ENCODE peak calls at places on chromosomes 4 and X, in five cellular contexts. A, F, D, Z and G are unnamed samples.

GRCh38 chr4:147975902-147976301 is 244.0 kb downstream of the ARHGAP10 start:
- DNase-seq in A (no peak), F (no peak), D (no peak), Z (no peak), G (no peak)

GRCh38 chr4:100657187-100657586 is 139.4 kb upstream of the EMCN start:
- DNase-seq in A (no peak), F (no peak), D (no peak), Z (no peak), G (no peak)

GRCh38 chr4:82491251-82491960 is 61.0 kb downstream of the ENOPH1 start:
- DNase-seq in A (no peak), F (no peak), D (no peak), Z (no peak), G (no peak)

GRCh38 chr4:98474408-98474844 is 184.0 kb downstream of the TSPAN5 start:
- DNase-seq in A (no peak), F (no peak), D (no peak), Z (peak), G (no peak)

GRCh38 chr4:4762909-4763814 is 96.3 kb upstream of the MSX1 start:
- DNase-seq in A (no peak), F (no peak), D (no peak), Z (peak), G (no peak)

GRCh38 chr4:79898055-79898454 is 175.0 kb downstream of the ANTXR2 start:
- DNase-seq in A (no peak), F (no peak), D (no peak), Z (no peak), G (no peak)

GRCh38 chr4:59685626-59686025 is 1514.5 kb upstream of the ADGRL3 start:
- DNase-seq in A (no peak), F (no peak), D (no peak), Z (no peak), G (no peak)

GRCh38 chr4:102139132-102139573 is 206.1 kb downstream of the SLC39A8 start:
- DNase-seq in A (no peak), F (peak), D (no peak), Z (peak), G (no peak)

GRCh38 chr4:90745176-90745575 is 618.0 kb downstream of the CCSER1 start:
- DNase-seq in A (no peak), F (no peak), D (no peak), Z (peak), G (no peak)

GRCh38 chrX:3811331-3812311 is 98.2 kb upstream of the PRKX start:
- DNase-seq in A (no peak), F (peak), D (no peak), Z (peak), G (peak)

GRCh38 chr4:72305080-72305479 is 263.9 kb downstream of the ADAMTS3 start:
- DNase-seq in A (no peak), F (no peak), D (no peak), Z (no peak), G (no peak)

GRCh38 chr4:78081541-78081940 is 24.4 kb downstream of the FRAS1 start:
- DNase-seq in A (no peak), F (no peak), D (no peak), Z (no peak), G (no peak)

GRCh38 chrX:19630228-19630627 is 114.9 kb upstream of the MAP3K15 start:
- DNase-seq in A (no peak), F (no peak), D (no peak), Z (no peak), G (no peak)

GRCh38 chrX:40008841-40009461 is 88.8 kb downstream of the BCOR start:
- DNase-seq in A (no peak), F (no peak), D (no peak), Z (no peak), G (peak)

DNA sequence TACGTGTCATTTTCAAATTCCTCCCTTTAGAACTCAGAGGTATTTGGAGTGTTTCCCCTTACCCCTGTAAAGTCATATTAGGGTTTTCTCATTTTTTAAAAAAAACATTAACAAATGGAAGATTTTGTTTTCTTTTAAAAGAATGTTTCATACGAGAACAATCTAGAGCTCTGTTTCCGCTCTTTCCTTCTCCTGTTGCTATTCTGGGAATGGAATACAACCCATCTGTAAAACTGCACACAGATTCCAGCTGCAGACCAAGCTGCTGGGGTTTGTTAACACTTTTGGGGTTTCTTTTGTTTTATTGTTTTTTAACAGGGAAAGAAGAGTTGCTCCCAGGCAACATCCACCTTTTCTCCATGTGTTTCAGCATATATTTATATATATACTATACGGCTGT is 61.3 kb downstream of the HCCS start:
- DNase-seq in A (no peak), F (no peak), D (no peak), Z (no peak), G (no peak)
- H3K27ac ChIP-seq in A (no peak), F (no peak), D (peak), Z (no peak), G (no peak)

GRCh38 chr4:88037447-88037846 is 30.0 kb downstream of the PKD2 start:
- DNase-seq in A (no peak), F (no peak), D (no peak), Z (no peak), G (no peak)

GRCh38 chr4:88035292-88035691 is 27.9 kb downstream of the PKD2 start:
- DNase-seq in A (no peak), F (no peak), D (no peak), Z (no peak), G (no peak)

GRCh38 chr4:88041626-88042025 is 34.2 kb downstream of the PKD2 start:
- DNase-seq in A (no peak), F (no peak), D (no peak), Z (no peak), G (no peak)

GRCh38 chr4:88040707-88041106 is 33.3 kb downstream of the PKD2 start:
- DNase-seq in A (no peak), F (no peak), D (no peak), Z (no peak), G (no peak)

GRCh38 chr4:88037936-88038335 is 30.5 kb downstream of the PKD2 start:
- DNase-seq in A (no peak), F (no peak), D (no peak), Z (no peak), G (no peak)
- H3K27ac ChIP-seq in A (no peak), F (no peak), D (no peak), Z (no peak), G (no peak)

DNA sequence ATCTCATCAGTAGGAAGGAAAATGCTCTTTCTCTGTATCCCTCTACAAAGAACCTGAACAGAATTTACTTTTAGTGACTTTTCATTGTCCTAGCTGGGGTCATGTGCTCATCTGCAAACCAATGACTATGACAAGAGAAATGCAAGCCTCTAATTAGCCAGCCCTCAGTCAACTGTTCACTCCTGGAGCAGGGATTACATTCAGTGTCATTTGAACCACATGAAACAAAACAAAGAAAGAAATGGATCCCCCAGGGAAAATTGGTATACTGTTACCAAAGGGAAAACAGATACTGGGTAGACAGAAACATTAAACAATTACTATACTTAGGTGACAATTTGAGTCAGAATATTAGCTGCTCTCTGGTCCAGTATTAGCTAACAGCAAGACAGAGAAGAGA is 173.6 kb downstream of the RCHY1 start:
- DNase-seq in A (no peak), F (no peak), D (no peak), Z (no peak), G (no peak)
- H3K27ac ChIP-seq in A (no peak), F (no peak), D (no peak), Z (no peak), G (no peak)

DNA sequence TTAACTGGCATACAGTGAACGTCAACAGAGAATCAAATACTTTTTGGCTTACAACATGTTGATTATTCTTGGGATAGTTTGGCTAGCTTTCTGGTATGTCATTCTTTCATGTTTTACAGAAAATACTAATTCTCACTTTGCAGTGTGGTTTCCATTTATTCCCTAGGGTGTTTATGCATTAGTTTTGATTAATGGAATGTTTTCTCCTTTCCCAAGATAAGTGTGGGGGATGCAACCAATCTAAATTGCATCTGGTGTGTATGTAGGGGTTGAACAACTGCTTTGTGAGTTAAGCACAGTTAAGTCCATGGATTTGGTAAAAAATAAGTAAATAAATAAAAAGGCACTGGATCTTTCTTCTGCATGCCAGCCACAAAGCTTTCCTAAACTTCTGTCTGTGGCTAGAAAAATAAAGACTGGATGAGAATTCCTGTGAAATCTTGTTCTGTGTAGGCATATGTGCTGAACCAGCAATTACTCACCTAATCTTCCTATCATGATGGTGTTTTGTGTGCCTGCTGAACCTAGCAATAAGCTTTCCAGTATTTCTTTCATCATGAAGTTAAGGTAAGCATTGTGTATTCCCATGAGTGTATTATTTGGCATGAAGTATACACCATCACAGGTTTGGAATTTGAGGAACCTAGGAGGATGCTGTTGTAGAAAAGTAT is 50.6 kb upstream of the TENM3 start:
- DNase-seq in A (no peak), F (no peak), D (no peak), Z (no peak), G (no peak)
- H3K27ac ChIP-seq in A (no peak), F (no peak), D (no peak), Z (no peak), G (no peak)

DNA sequence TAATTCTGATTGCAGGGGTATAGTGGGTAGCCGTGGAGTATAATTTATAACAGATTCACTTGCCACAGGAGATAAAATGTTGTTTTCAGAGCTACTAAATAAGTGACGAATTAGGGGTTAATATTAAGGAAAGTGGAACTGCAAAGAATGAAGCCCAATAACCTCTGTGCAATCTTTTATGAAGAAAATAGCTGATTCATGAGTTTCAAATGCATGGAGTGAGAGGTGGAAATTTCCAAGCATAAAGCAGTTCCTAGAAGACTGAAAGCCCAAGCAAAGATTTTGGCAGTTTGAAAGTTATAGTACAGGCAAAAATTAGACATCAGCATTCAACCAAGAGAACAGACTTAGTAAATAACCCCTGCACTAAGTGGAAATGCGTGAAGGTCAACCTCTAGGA is 1782.4 kb upstream of the PCDH10 start:
- DNase-seq in A (no peak), F (no peak), D (no peak), Z (no peak), G (no peak)
- H3K27ac ChIP-seq in A (no peak), F (no peak), D (no peak), Z (no peak), G (no peak)

DNA sequence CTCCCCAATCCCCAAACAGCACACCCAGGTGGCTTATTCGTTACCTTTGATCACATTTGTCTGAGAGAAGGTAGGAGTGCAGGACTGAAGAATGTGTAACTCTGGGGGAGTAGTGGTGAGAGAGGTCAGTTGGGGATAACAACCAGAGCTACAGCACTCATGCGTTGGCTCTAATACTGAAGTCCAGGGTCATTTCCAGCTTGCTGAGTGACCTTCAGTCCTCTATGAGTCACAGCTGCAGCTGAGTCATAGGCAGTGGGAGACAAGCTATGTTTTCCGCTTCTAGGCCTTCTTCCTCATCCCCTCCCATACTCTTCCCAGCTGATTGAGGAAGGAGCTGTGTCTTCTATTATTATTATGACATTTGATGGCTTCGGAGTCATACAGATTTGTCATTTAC is 31.6 kb upstream of the CT47C1 start:
- DNase-seq in A (peak), F (peak), D (no peak), Z (peak), G (peak)
- H3K27ac ChIP-seq in A (peak), F (peak), D (no peak), Z (peak), G (no peak)

DNA sequence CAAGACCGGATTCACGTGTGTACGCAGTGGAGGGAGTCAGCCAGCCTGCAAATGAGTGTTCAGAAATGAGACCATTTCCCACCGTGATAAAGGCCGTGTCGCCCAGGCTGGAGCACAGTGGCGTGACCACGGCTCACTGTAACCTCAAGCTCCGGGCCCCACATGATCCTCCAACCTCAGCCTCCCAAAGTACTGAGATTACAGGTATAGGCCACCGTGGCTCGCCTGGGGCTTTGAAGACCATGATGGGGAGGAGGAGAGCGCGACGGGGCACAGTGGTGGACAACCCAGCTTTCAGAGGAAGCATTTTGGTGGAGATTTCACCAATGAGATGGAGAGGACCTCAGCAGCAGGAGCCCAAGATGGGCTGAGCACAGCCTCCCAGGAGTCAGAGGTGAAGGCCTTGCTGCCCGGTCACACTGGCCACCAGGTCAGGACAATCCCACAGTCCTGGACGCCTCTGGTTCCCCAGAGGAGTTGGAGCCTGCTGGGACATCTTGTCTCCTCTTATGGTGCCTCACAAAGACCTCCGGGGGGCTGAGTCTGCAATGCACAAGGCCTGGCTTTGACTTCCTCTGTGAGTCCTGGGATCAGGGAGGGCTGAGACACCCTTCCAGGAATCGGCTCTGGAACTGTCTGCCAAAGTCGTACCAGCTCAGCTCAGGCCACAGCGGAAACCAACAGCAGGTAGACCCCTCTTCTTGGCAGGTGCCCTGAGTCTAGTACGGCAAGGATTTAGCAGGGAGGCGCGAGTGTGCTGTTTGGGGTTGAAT is 22.4 kb upstream of the MXD4 start:
- DNase-seq in A (no peak), F (no peak), D (no peak), Z (no peak), G (no peak)
- H3K27ac ChIP-seq in A (no peak), F (no peak), D (no peak), Z (no peak), G (no peak)

DNA sequence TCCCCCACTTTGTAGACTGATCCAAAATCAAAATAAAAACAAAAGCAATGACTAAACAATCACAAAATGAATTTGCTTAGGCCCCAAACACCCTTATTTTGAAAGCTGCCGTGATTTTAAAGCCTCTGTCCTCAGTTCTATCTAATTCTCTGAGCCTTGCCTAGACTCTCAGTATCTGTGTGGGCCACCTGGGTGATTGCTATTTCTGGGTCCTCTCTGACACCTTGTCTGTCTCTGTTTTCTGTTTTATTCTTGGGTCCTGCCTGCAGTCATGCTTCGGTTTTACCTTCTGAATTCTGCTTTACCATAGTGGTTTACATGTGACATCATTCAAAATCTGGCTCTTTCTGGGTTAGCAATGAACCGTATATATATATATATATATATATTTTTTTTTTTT is 710.8 kb upstream of the SLIT2 start:
- DNase-seq in A (no peak), F (no peak), D (no peak), Z (no peak), G (no peak)
- H3K27ac ChIP-seq in A (no peak), F (no peak), D (no peak), Z (no peak), G (no peak)

DNA sequence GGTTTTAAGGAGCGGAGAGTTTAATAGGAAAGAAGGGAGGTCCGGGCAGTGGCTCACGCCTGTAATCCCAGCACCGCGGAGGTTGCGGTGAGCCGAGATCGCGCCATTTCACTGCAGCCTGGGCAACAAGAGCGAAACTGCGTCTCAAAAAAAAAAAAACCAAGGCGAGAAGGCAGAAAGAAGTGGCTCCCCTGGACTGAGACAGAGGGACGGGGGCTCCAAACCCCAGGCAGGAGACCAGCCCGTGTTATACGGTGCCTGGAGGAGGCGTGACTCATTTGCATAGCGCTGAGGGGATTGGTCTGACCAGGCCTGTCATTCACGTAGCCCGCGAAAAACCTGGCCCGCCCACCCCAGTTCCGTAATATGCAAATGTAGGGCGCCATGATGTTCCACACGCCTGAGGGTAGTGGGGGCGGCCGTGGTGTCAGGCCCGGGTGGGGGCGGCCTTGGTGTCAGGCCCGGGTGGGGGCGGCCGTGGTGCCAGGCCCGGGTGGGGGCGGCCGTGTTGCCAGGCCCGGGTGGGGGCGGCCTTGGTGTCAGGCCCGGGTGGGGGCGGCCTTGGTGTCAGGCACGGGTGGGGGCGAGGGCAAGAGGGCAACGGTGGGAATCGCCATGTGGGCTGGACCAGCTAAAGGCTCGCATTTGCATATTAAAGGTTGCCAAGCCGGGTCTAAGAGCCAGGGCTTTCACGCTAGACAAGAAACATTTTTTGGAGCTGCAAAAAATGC is 2.1 kb downstream of the PLCXD1 start:
- DNase-seq in A (peak), F (peak), D (peak), Z (peak), G (peak)
- H3K27ac ChIP-seq in A (no peak), F (peak), D (peak), Z (peak), G (peak)

GRCh38 chr4:41029098-41029497 is 185.2 kb downstream of the APBB2 start:
- DNase-seq in A (no peak), F (no peak), D (no peak), Z (no peak), G (no peak)
- H3K27ac ChIP-seq in A (no peak), F (peak), D (peak), Z (no peak), G (peak)